ENCODE peak calls at places on chromosome 12, in five cellular contexts. One of them, this sample, is unnamed.

GRCh38 chr12:5293773-5294172 is 138.1 kb upstream of the NTF3 start:
- DNase-seq in AG10803: no peak
- DNase-seq in fibroblast of villous mesenchyme: no peak
- DNase-seq in IMR-90: no peak
- DNase-seq in RWPE2: no peak
- DNase-seq in this sample: no peak

GRCh38 chr12:84276215-84276614 is 636.4 kb downstream of the SLC6A15 start:
- DNase-seq in AG10803: no peak
- DNase-seq in fibroblast of villous mesenchyme: no peak
- DNase-seq in IMR-90: peak; percentile 0
- DNase-seq in RWPE2: no peak
- DNase-seq in this sample: no peak

GRCh38 chr12:31737763-31738162 is 8.9 kb upstream of the AMN1 start:
- DNase-seq in AG10803: no peak
- DNase-seq in fibroblast of villous mesenchyme: no peak
- DNase-seq in IMR-90: no peak
- DNase-seq in RWPE2: no peak
- DNase-seq in this sample: no peak

GRCh38 chr12:12804432-12804886 is 8.7 kb upstream of the DDX47 start:
- DNase-seq in AG10803: peak; percentile 93
- DNase-seq in fibroblast of villous mesenchyme: peak; percentile 51
- DNase-seq in IMR-90: peak; percentile 95
- DNase-seq in RWPE2: peak; percentile 35
- DNase-seq in this sample: peak; percentile 85

GRCh38 chr12:3225796-3226180 is 148.6 kb downstream of the TSPAN9 start:
- DNase-seq in AG10803: no peak
- DNase-seq in fibroblast of villous mesenchyme: peak; percentile 38
- DNase-seq in IMR-90: peak; percentile 67
- DNase-seq in RWPE2: no peak
- DNase-seq in this sample: no peak

GRCh38 chr12:69225251-69225910 is 14.0 kb upstream of the CPSF6 start:
- DNase-seq in AG10803: no peak
- DNase-seq in fibroblast of villous mesenchyme: no peak
- DNase-seq in IMR-90: no peak
- DNase-seq in RWPE2: no peak
- DNase-seq in this sample: no peak

GRCh38 chr12:5965950-5966383 is 20.9 kb upstream of the ANO2 start:
- DNase-seq in AG10803: peak; percentile 43
- DNase-seq in fibroblast of villous mesenchyme: peak; percentile 37
- DNase-seq in IMR-90: peak; percentile 34
- DNase-seq in RWPE2: no peak
- DNase-seq in this sample: peak; percentile 47

GRCh38 chr12:10189653-10190052 is 10.8 kb downstream of the TMEM52B start:
- DNase-seq in AG10803: peak; percentile 79
- DNase-seq in fibroblast of villous mesenchyme: peak; percentile 72
- DNase-seq in IMR-90: peak; percentile 66
- DNase-seq in RWPE2: no peak
- DNase-seq in this sample: no peak

GRCh38 chr12:56160160-56160763 is 2.1 kb downstream of the MYL6 start:
- DNase-seq in AG10803: no peak
- DNase-seq in fibroblast of villous mesenchyme: no peak
- DNase-seq in IMR-90: peak; percentile 35
- DNase-seq in RWPE2: no peak
- DNase-seq in this sample: no peak

GRCh38 chr12:108668532-108668931 is 34.8 kb upstream of the SELPLG start:
- DNase-seq in AG10803: peak; percentile 66
- DNase-seq in fibroblast of villous mesenchyme: peak; percentile 57
- DNase-seq in IMR-90: no peak
- DNase-seq in RWPE2: no peak
- DNase-seq in this sample: no peak

GRCh38 chr12:111574797-111575443 is 24.2 kb downstream of the ATXN2 start:
- DNase-seq in AG10803: no peak
- DNase-seq in fibroblast of villous mesenchyme: no peak
- DNase-seq in IMR-90: no peak
- DNase-seq in RWPE2: no peak
- DNase-seq in this sample: no peak

GRCh38 chr12:130713581-130713991 is 2.5 kb downstream of the RIMBP2 start:
- DNase-seq in AG10803: no peak
- DNase-seq in fibroblast of villous mesenchyme: no peak
- DNase-seq in IMR-90: no peak
- DNase-seq in RWPE2: no peak
- DNase-seq in this sample: no peak

GRCh38 chr12:88393017-88393767 is 187.1 kb downstream of the KITLG start:
- DNase-seq in AG10803: no peak
- DNase-seq in fibroblast of villous mesenchyme: peak; percentile 63
- DNase-seq in IMR-90: peak; percentile 35
- DNase-seq in RWPE2: no peak
- DNase-seq in this sample: peak; percentile 43

GRCh38 chr12:67356400-67356799 is 87.2 kb downstream of the CAND1 start:
- DNase-seq in AG10803: no peak
- DNase-seq in fibroblast of villous mesenchyme: no peak
- DNase-seq in IMR-90: no peak
- DNase-seq in RWPE2: no peak
- DNase-seq in this sample: no peak

GRCh38 chr12:76768566-76768965 is 4.7 kb downstream of the ZDHHC17 start:
- DNase-seq in AG10803: no peak
- DNase-seq in fibroblast of villous mesenchyme: no peak
- DNase-seq in IMR-90: peak; percentile 49
- DNase-seq in RWPE2: no peak
- DNase-seq in this sample: no peak

GRCh38 chr12:92552412-92553108 is 150.2 kb upstream of the PLEKHG7 start:
- DNase-seq in AG10803: no peak
- DNase-seq in fibroblast of villous mesenchyme: no peak
- DNase-seq in IMR-90: peak; percentile 32
- DNase-seq in RWPE2: no peak
- DNase-seq in this sample: no peak

GRCh38 chr12:6539276-6540134 is 5.2 kb downstream of the GAPDH start:
- DNase-seq in AG10803: no peak
- DNase-seq in fibroblast of villous mesenchyme: no peak
- DNase-seq in IMR-90: peak; percentile 38
- DNase-seq in RWPE2: no peak
- DNase-seq in this sample: no peak

GRCh38 chr12:97313471-97314190 is 149.0 kb upstream of the RMST start:
- DNase-seq in AG10803: no peak
- DNase-seq in fibroblast of villous mesenchyme: no peak
- DNase-seq in IMR-90: no peak
- DNase-seq in RWPE2: no peak
- DNase-seq in this sample: peak; percentile 6

GRCh38 chr12:120234643-120235368 is 30.7 kb downstream of the PXN start:
- DNase-seq in AG10803: peak; percentile 98
- DNase-seq in fibroblast of villous mesenchyme: peak; percentile 95
- DNase-seq in IMR-90: peak; percentile 97
- DNase-seq in RWPE2: no peak
- DNase-seq in this sample: peak; percentile 96

GRCh38 chr12:67534671-67535070 is 113.9 kb upstream of the DYRK2 start:
- DNase-seq in AG10803: peak; percentile 95
- DNase-seq in fibroblast of villous mesenchyme: peak; percentile 60
- DNase-seq in IMR-90: peak; percentile 70
- DNase-seq in RWPE2: no peak
- DNase-seq in this sample: peak; percentile 96

GRCh38 chr12:132462778-132463177 is 27.2 kb upstream of the FBRSL1 start:
- DNase-seq in AG10803: no peak
- DNase-seq in fibroblast of villous mesenchyme: no peak
- DNase-seq in IMR-90: no peak
- DNase-seq in RWPE2: no peak
- DNase-seq in this sample: no peak

GRCh38 chr12:132458441-132459225 is 31.3 kb upstream of the FBRSL1 start:
- DNase-seq in AG10803: no peak
- DNase-seq in fibroblast of villous mesenchyme: no peak
- DNase-seq in IMR-90: no peak
- DNase-seq in RWPE2: no peak
- DNase-seq in this sample: no peak

GRCh38 chr12:132461526-132461925 is 28.4 kb upstream of the FBRSL1 start:
- DNase-seq in AG10803: no peak
- DNase-seq in fibroblast of villous mesenchyme: no peak
- DNase-seq in IMR-90: no peak
- DNase-seq in RWPE2: no peak
- DNase-seq in this sample: no peak

GRCh38 chr12:132459270-132459669 is 30.7 kb upstream of the FBRSL1 start:
- DNase-seq in AG10803: no peak
- DNase-seq in fibroblast of villous mesenchyme: no peak
- DNase-seq in IMR-90: no peak
- DNase-seq in RWPE2: no peak
- DNase-seq in this sample: no peak

DNA sequence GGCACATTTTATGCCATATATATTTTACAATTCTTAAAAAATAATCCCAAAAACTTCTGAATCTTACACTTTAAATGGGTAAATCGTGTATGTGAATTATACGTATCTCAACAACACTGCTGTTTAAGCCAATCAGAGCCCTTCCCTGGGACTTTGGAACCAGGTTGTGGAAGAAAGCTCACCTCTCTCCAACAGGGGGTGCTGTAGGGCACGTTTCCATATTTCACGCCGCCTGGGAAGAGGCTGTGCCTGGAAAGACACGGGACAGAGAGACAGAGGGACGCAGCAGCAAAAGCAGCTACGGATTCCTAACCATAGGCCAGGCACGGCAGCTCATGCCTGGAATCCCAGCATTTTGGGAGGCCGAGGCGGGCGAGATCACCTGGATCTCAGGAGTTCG is 29.4 kb upstream of the FBRSL1 start:
- DNase-seq in AG10803: no peak
- DNase-seq in fibroblast of villous mesenchyme: no peak
- DNase-seq in IMR-90: no peak
- DNase-seq in RWPE2: no peak
- DNase-seq in this sample: no peak
- TF ChIP-seq CTCF in AG10803: peak; percentile 2
- TF ChIP-seq CTCF in fibroblast of villous mesenchyme: no peak
- TF ChIP-seq CTCF in IMR-90: peak; percentile 16
- TF ChIP-seq CTCF in RWPE2: no peak
- TF ChIP-seq CTCF in this sample: no peak

GRCh38 chr12:14958361-14959125 is 2.9 kb downstream of the ARHGDIB start:
- DNase-seq in AG10803: no peak
- DNase-seq in fibroblast of villous mesenchyme: no peak
- DNase-seq in IMR-90: no peak
- DNase-seq in RWPE2: no peak
- DNase-seq in this sample: no peak
- H3K4me3 ChIP-seq in AG10803: no peak overlapping the region
- H3K4me3 ChIP-seq in fibroblast of villous mesenchyme: no peak overlapping the region
- H3K4me3 ChIP-seq in IMR-90: no peak overlapping the region
- H3K4me3 ChIP-seq in RWPE2: no peak overlapping the region
- H3K4me3 ChIP-seq in this sample: no peak overlapping the region

GRCh38 chr12:321606-322326 is 59.1 kb upstream of the SLC6A13 start:
- DNase-seq in AG10803: peak; percentile 15
- DNase-seq in fibroblast of villous mesenchyme: peak; percentile 4
- DNase-seq in IMR-90: no peak
- DNase-seq in RWPE2: no peak
- DNase-seq in this sample: no peak
- TF ChIP-seq CTCF in AG10803: peak; percentile 5
- TF ChIP-seq CTCF in fibroblast of villous mesenchyme: no peak
- TF ChIP-seq CTCF in IMR-90: no peak
- TF ChIP-seq CTCF in RWPE2: no peak
- TF ChIP-seq CTCF in this sample: peak; percentile 10

GRCh38 chr12:54019111-54019811 is 9.0 kb upstream of the HOXC6 start:
- DNase-seq in AG10803: peak; percentile 67
- DNase-seq in fibroblast of villous mesenchyme: peak; percentile 70
- DNase-seq in IMR-90: no peak
- DNase-seq in RWPE2: no peak
- DNase-seq in this sample: no peak
- H3K4me3 ChIP-seq in AG10803: peak overlapping the region; percentile 98
- H3K4me3 ChIP-seq in fibroblast of villous mesenchyme: peak overlapping the region; percentile 95
- H3K4me3 ChIP-seq in IMR-90: no peak overlapping the region
- H3K4me3 ChIP-seq in RWPE2: no peak overlapping the region
- H3K4me3 ChIP-seq in this sample: peak overlapping the region; percentile 64

GRCh38 chr12:104933778-104934177 is 24.3 kb downstream of the SLC41A2 start:
- DNase-seq in AG10803: no peak
- DNase-seq in fibroblast of villous mesenchyme: no peak
- DNase-seq in IMR-90: no peak
- DNase-seq in RWPE2: no peak
- DNase-seq in this sample: no peak
- TF ChIP-seq CTCF in AG10803: no peak
- TF ChIP-seq CTCF in fibroblast of villous mesenchyme: no peak
- TF ChIP-seq CTCF in IMR-90: no peak
- TF ChIP-seq CTCF in RWPE2: no peak
- TF ChIP-seq CTCF in this sample: no peak

GRCh38 chr12:28051516-28052456 is 79.3 kb upstream of the PTHLH start:
- DNase-seq in AG10803: peak; percentile 65
- DNase-seq in fibroblast of villous mesenchyme: peak; percentile 62
- DNase-seq in IMR-90: peak; percentile 72
- DNase-seq in RWPE2: no peak
- DNase-seq in this sample: no peak
- H3K4me3 ChIP-seq in AG10803: no peak overlapping the region
- H3K4me3 ChIP-seq in fibroblast of villous mesenchyme: no peak overlapping the region
- H3K4me3 ChIP-seq in IMR-90: no peak overlapping the region
- H3K4me3 ChIP-seq in RWPE2: no peak overlapping the region
- H3K4me3 ChIP-seq in this sample: no peak overlapping the region

GRCh38 chr12:50764116-50764860 is 387 bp downstream of the ATF1 start:
- DNase-seq in AG10803: peak; percentile 25
- DNase-seq in fibroblast of villous mesenchyme: peak; percentile 48
- DNase-seq in IMR-90: peak; percentile 23
- DNase-seq in RWPE2: peak; percentile 62
- DNase-seq in this sample: peak; percentile 39
- TF ChIP-seq CTCF in AG10803: no peak
- TF ChIP-seq CTCF in fibroblast of villous mesenchyme: no peak
- TF ChIP-seq CTCF in IMR-90: no peak
- TF ChIP-seq CTCF in RWPE2: no peak
- TF ChIP-seq CTCF in this sample: no peak

GRCh38 chr12:122020795-122021192 is 890 bp upstream of the BCL7A start:
- DNase-seq in AG10803: no peak
- DNase-seq in fibroblast of villous mesenchyme: no peak
- DNase-seq in IMR-90: no peak
- DNase-seq in RWPE2: no peak
- DNase-seq in this sample: no peak
- H3K4me3 ChIP-seq in AG10803: peak overlapping the region; percentile 54
- H3K4me3 ChIP-seq in fibroblast of villous mesenchyme: peak overlapping the region; percentile 52
- H3K4me3 ChIP-seq in IMR-90: peak overlapping the region; percentile 66
- H3K4me3 ChIP-seq in RWPE2: peak overlapping the region; percentile 73
- H3K4me3 ChIP-seq in this sample: peak overlapping the region; percentile 52

This sample was measured in astrocyte of the spinal cord.